ENCODE peak calls at places on chromosomes 4 and X, in four cellular contexts. One of them, this sample, is unnamed.

GRCh38 chr4:13349096-13349495 is 135.0 kb downstream of the RAB28 start:
- DNase-seq in A549: no peak
- DNase-seq in non-pigmented ciliary epithelial cell: no peak
- DNase-seq in activated naive CD8-positive, alpha-beta T cell treated with anti-CD3 and anti-CD28 coated beads for 36 hours: no peak
- DNase-seq in this sample: no peak

GRCh38 chr4:13476915-13477314 is 7.2 kb downstream of the RAB28 start:
- DNase-seq in activated naive CD8-positive, alpha-beta T cell treated with anti-CD3 and anti-CD28 coated beads for 36 hours: no peak
- DNase-seq in A549: no peak
- DNase-seq in non-pigmented ciliary epithelial cell: peak
- DNase-seq in this sample: no peak

GRCh38 chr4:86506591-86506990 is 87.5 kb upstream of the PTPN13 start:
- DNase-seq in A549: no peak
- DNase-seq in activated naive CD8-positive, alpha-beta T cell treated with anti-CD3 and anti-CD28 coated beads for 36 hours: no peak
- DNase-seq in non-pigmented ciliary epithelial cell: no peak
- DNase-seq in this sample: no peak

GRCh38 chr4:110610940-110611785 is 11.7 kb downstream of the PITX2 start:
- DNase-seq in A549: peak
- DNase-seq in non-pigmented ciliary epithelial cell: no peak
- DNase-seq in activated naive CD8-positive, alpha-beta T cell treated with anti-CD3 and anti-CD28 coated beads for 36 hours: no peak
- DNase-seq in this sample: no peak

GRCh38 chr4:85598936-85599335 is 124.0 kb downstream of the ARHGAP24 start:
- DNase-seq in non-pigmented ciliary epithelial cell: no peak
- DNase-seq in A549: no peak
- DNase-seq in activated naive CD8-positive, alpha-beta T cell treated with anti-CD3 and anti-CD28 coated beads for 36 hours: no peak
- DNase-seq in this sample: no peak

GRCh38 chrX:25025615-25026014 is 9.8 kb upstream of the ARX start:
- DNase-seq in A549: no peak
- DNase-seq in non-pigmented ciliary epithelial cell: no peak
- DNase-seq in activated naive CD8-positive, alpha-beta T cell treated with anti-CD3 and anti-CD28 coated beads for 36 hours: no peak
- DNase-seq in this sample: no peak

GRCh38 chr4:3407930-3408792 is 33.6 kb upstream of the HGFAC start:
- DNase-seq in activated naive CD8-positive, alpha-beta T cell treated with anti-CD3 and anti-CD28 coated beads for 36 hours: no peak
- DNase-seq in non-pigmented ciliary epithelial cell: no peak
- DNase-seq in A549: no peak
- DNase-seq in this sample: peak

GRCh38 chr4:128810871-128811570 is 1.5 kb downstream of the JADE1 start:
- DNase-seq in non-pigmented ciliary epithelial cell: peak
- DNase-seq in A549: peak
- DNase-seq in activated naive CD8-positive, alpha-beta T cell treated with anti-CD3 and anti-CD28 coated beads for 36 hours: peak
- DNase-seq in this sample: peak

GRCh38 chrX:68808686-68809357 is 20.0 kb upstream of the EFNB1 start:
- DNase-seq in A549: peak
- DNase-seq in activated naive CD8-positive, alpha-beta T cell treated with anti-CD3 and anti-CD28 coated beads for 36 hours: no peak
- DNase-seq in non-pigmented ciliary epithelial cell: no peak
- DNase-seq in this sample: peak

GRCh38 chr4:23333946-23334878 is 555.6 kb downstream of the PPARGC1A start:
- DNase-seq in non-pigmented ciliary epithelial cell: peak
- DNase-seq in activated naive CD8-positive, alpha-beta T cell treated with anti-CD3 and anti-CD28 coated beads for 36 hours: peak
- DNase-seq in A549: peak
- DNase-seq in this sample: no peak

GRCh38 chr4:25223770-25224375 is 10.0 kb upstream of the PI4K2B start:
- DNase-seq in A549: peak
- DNase-seq in activated naive CD8-positive, alpha-beta T cell treated with anti-CD3 and anti-CD28 coated beads for 36 hours: no peak
- DNase-seq in non-pigmented ciliary epithelial cell: no peak
- DNase-seq in this sample: peak

GRCh38 chr4:7132730-7133582 is 59.4 kb upstream of the SORCS2 start:
- DNase-seq in activated naive CD8-positive, alpha-beta T cell treated with anti-CD3 and anti-CD28 coated beads for 36 hours: no peak
- DNase-seq in A549: no peak
- DNase-seq in non-pigmented ciliary epithelial cell: no peak
- DNase-seq in this sample: no peak

GRCh38 chr4:38411092-38411491 is 252.9 kb upstream of the KLF3 start:
- DNase-seq in A549: no peak
- DNase-seq in non-pigmented ciliary epithelial cell: no peak
- DNase-seq in activated naive CD8-positive, alpha-beta T cell treated with anti-CD3 and anti-CD28 coated beads for 36 hours: no peak
- DNase-seq in this sample: no peak

GRCh38 chr4:86810867-86811266 is 38.3 kb downstream of the SLC10A6 start:
- DNase-seq in activated naive CD8-positive, alpha-beta T cell treated with anti-CD3 and anti-CD28 coated beads for 36 hours: no peak
- DNase-seq in A549: no peak
- DNase-seq in non-pigmented ciliary epithelial cell: no peak
- DNase-seq in this sample: no peak

GRCh38 chr4:95170176-95170575 is 378.6 kb downstream of the UNC5C start:
- DNase-seq in A549: no peak
- DNase-seq in non-pigmented ciliary epithelial cell: no peak
- DNase-seq in activated naive CD8-positive, alpha-beta T cell treated with anti-CD3 and anti-CD28 coated beads for 36 hours: no peak
- DNase-seq in this sample: peak

GRCh38 chr4:175891863-175892262 is 79.8 kb upstream of the GPM6A start:
- DNase-seq in activated naive CD8-positive, alpha-beta T cell treated with anti-CD3 and anti-CD28 coated beads for 36 hours: no peak
- DNase-seq in A549: peak
- DNase-seq in non-pigmented ciliary epithelial cell: no peak
- DNase-seq in this sample: no peak

GRCh38 chr4:53221832-53222480 is 143.9 kb downstream of the SCFD2 start:
- DNase-seq in non-pigmented ciliary epithelial cell: no peak
- DNase-seq in activated naive CD8-positive, alpha-beta T cell treated with anti-CD3 and anti-CD28 coated beads for 36 hours: no peak
- DNase-seq in A549: no peak
- DNase-seq in this sample: no peak

GRCh38 chr4:10582059-10582686 is 102.4 kb downstream of the CLNK start:
- DNase-seq in non-pigmented ciliary epithelial cell: no peak
- DNase-seq in activated naive CD8-positive, alpha-beta T cell treated with anti-CD3 and anti-CD28 coated beads for 36 hours: no peak
- DNase-seq in A549: peak
- DNase-seq in this sample: peak

GRCh38 chrX:44227981-44228380 is 115.5 kb downstream of the EFHC2 start:
- DNase-seq in non-pigmented ciliary epithelial cell: no peak
- DNase-seq in A549: no peak
- DNase-seq in activated naive CD8-positive, alpha-beta T cell treated with anti-CD3 and anti-CD28 coated beads for 36 hours: no peak
- DNase-seq in this sample: no peak

GRCh38 chrX:72057331-72057730 is 74.4 kb downstream of the RTL5 start:
- DNase-seq in activated naive CD8-positive, alpha-beta T cell treated with anti-CD3 and anti-CD28 coated beads for 36 hours: no peak
- DNase-seq in non-pigmented ciliary epithelial cell: no peak
- DNase-seq in A549: no peak
- DNase-seq in this sample: no peak

GRCh38 chrX:139204903-139205667 is 325.5 kb upstream of the F9 start:
- DNase-seq in non-pigmented ciliary epithelial cell: no peak
- DNase-seq in activated naive CD8-positive, alpha-beta T cell treated with anti-CD3 and anti-CD28 coated beads for 36 hours: peak
- DNase-seq in A549: peak
- DNase-seq in this sample: peak

GRCh38 chrX:101362116-101362515 is 13.6 kb upstream of the TIMM8A start:
- DNase-seq in non-pigmented ciliary epithelial cell: no peak
- DNase-seq in activated naive CD8-positive, alpha-beta T cell treated with anti-CD3 and anti-CD28 coated beads for 36 hours: no peak
- DNase-seq in A549: no peak
- DNase-seq in this sample: no peak

GRCh38 chr4:4384837-4385236 is 2.1 kb upstream of the NSG1 start:
- DNase-seq in activated naive CD8-positive, alpha-beta T cell treated with anti-CD3 and anti-CD28 coated beads for 36 hours: no peak
- DNase-seq in A549: peak
- DNase-seq in non-pigmented ciliary epithelial cell: no peak
- DNase-seq in this sample: peak

GRCh38 chr4:137471461-137471860 is 60.8 kb downstream of the PCDH18 start:
- DNase-seq in activated naive CD8-positive, alpha-beta T cell treated with anti-CD3 and anti-CD28 coated beads for 36 hours: no peak
- DNase-seq in non-pigmented ciliary epithelial cell: no peak
- DNase-seq in A549: no peak
- DNase-seq in this sample: no peak

GRCh38 chr4:48575964-48576363 is 85.9 kb downstream of the ZAR1 start:
- DNase-seq in A549: no peak
- DNase-seq in non-pigmented ciliary epithelial cell: peak
- DNase-seq in activated naive CD8-positive, alpha-beta T cell treated with anti-CD3 and anti-CD28 coated beads for 36 hours: no peak
- DNase-seq in this sample: no peak